ENCODE peak calls at places on chromosomes 6 and 20, in ten cellular contexts. One of them, this sample, is unnamed.

GRCh38 chr6:36659271-36659670 is 19.2 kb upstream of the CDKN1A start:
- DNase-seq in hypothalamus: no peak
- DNase-seq in iris pigment epithelial cell: no peak
- DNase-seq in GM12865: no peak
- DNase-seq in body of pancreas: no peak
- DNase-seq in Calu3: no peak
- DNase-seq in NCI-H1417: no peak
- DNase-seq in GM23248: peak
- DNase-seq in GM20000: no peak
- DNase-seq in hepatocyte: peak
- DNase-seq in this sample: no peak

GRCh38 chr6:45502446-45502845 is 124.7 kb upstream of the SUPT3H start:
- DNase-seq in Calu3: no peak
- DNase-seq in NCI-H1417: no peak
- DNase-seq in GM23248: no peak
- DNase-seq in GM20000: no peak
- DNase-seq in hepatocyte: no peak
- DNase-seq in hypothalamus: no peak
- DNase-seq in iris pigment epithelial cell: no peak
- DNase-seq in body of pancreas: no peak
- DNase-seq in GM12865: no peak
- DNase-seq in this sample: no peak

GRCh38 chr6:24766685-24767462 is 7.9 kb upstream of the GMNN start:
- DNase-seq in hepatocyte: peak
- DNase-seq in body of pancreas: no peak
- DNase-seq in GM20000: peak
- DNase-seq in Calu3: no peak
- DNase-seq in GM23248: peak
- DNase-seq in GM12865: peak
- DNase-seq in iris pigment epithelial cell: peak
- DNase-seq in NCI-H1417: peak
- DNase-seq in hypothalamus: no peak
- DNase-seq in this sample: no peak

GRCh38 chr6:163281661-163282060 is 132.9 kb upstream of the QKI start:
- DNase-seq in GM12865: no peak
- DNase-seq in hypothalamus: no peak
- DNase-seq in GM23248: no peak
- DNase-seq in hepatocyte: no peak
- DNase-seq in GM20000: no peak
- DNase-seq in Calu3: no peak
- DNase-seq in body of pancreas: no peak
- DNase-seq in NCI-H1417: no peak
- DNase-seq in iris pigment epithelial cell: no peak
- DNase-seq in this sample: no peak

GRCh38 chr6:89081129-89081422 is 525 bp downstream of the PNRC1 start:
- DNase-seq in iris pigment epithelial cell: no peak
- DNase-seq in GM20000: no peak
- DNase-seq in GM12865: no peak
- DNase-seq in GM23248: no peak
- DNase-seq in hypothalamus: no peak
- DNase-seq in NCI-H1417: no peak
- DNase-seq in body of pancreas: no peak
- DNase-seq in Calu3: no peak
- DNase-seq in hepatocyte: no peak
- DNase-seq in this sample: no peak

GRCh38 chr6:16392010-16392409 is 153.6 kb downstream of the GMPR start:
- DNase-seq in Calu3: no peak
- DNase-seq in GM12865: no peak
- DNase-seq in hypothalamus: peak
- DNase-seq in hepatocyte: no peak
- DNase-seq in GM23248: no peak
- DNase-seq in body of pancreas: no peak
- DNase-seq in GM20000: no peak
- DNase-seq in iris pigment epithelial cell: no peak
- DNase-seq in NCI-H1417: no peak
- DNase-seq in this sample: no peak

GRCh38 chr20:1423625-1424106 is 30.8 kb upstream of the FKBP1A start:
- DNase-seq in GM23248: peak
- DNase-seq in hypothalamus: peak
- DNase-seq in GM20000: no peak
- DNase-seq in NCI-H1417: peak
- DNase-seq in GM12865: peak
- DNase-seq in hepatocyte: peak
- DNase-seq in body of pancreas: peak
- DNase-seq in iris pigment epithelial cell: peak
- DNase-seq in Calu3: peak
- DNase-seq in this sample: peak

GRCh38 chr6:134093007-134093573 is 40.7 kb upstream of the SLC2A12 start:
- DNase-seq in GM12865: peak
- DNase-seq in Calu3: no peak
- DNase-seq in GM20000: no peak
- DNase-seq in NCI-H1417: no peak
- DNase-seq in body of pancreas: no peak
- DNase-seq in hepatocyte: no peak
- DNase-seq in hypothalamus: no peak
- DNase-seq in GM23248: no peak
- DNase-seq in iris pigment epithelial cell: no peak
- DNase-seq in this sample: no peak

GRCh38 chr20:1875762-1876161 is 19.4 kb upstream of the SIRPA start:
- DNase-seq in Calu3: no peak
- DNase-seq in NCI-H1417: no peak
- DNase-seq in GM12865: no peak
- DNase-seq in GM23248: no peak
- DNase-seq in GM20000: no peak
- DNase-seq in body of pancreas: no peak
- DNase-seq in iris pigment epithelial cell: no peak
- DNase-seq in hypothalamus: no peak
- DNase-seq in hepatocyte: no peak
- DNase-seq in this sample: no peak

GRCh38 chr6:145139451-145139850 is 595.9 kb downstream of the EPM2A start:
- DNase-seq in GM23248: peak
- DNase-seq in hepatocyte: peak
- DNase-seq in iris pigment epithelial cell: peak
- DNase-seq in hypothalamus: no peak
- DNase-seq in NCI-H1417: no peak
- DNase-seq in GM20000: no peak
- DNase-seq in GM12865: no peak
- DNase-seq in body of pancreas: no peak
- DNase-seq in Calu3: no peak
- DNase-seq in this sample: no peak

GRCh38 chr6:70398783-70399730 is 14.3 kb upstream of the FAM135A start:
- DNase-seq in hypothalamus: no peak
- DNase-seq in iris pigment epithelial cell: peak
- DNase-seq in Calu3: peak
- DNase-seq in NCI-H1417: no peak
- DNase-seq in body of pancreas: peak
- DNase-seq in GM12865: no peak
- DNase-seq in hepatocyte: peak
- DNase-seq in GM20000: no peak
- DNase-seq in GM23248: peak
- DNase-seq in this sample: peak

GRCh38 chr20:18466894-18467678 is at the start of the genes DZANK1 and POLR3F:
- DNase-seq in GM12865: peak
- DNase-seq in hypothalamus: peak
- DNase-seq in body of pancreas: peak
- DNase-seq in hepatocyte: peak
- DNase-seq in GM23248: peak
- DNase-seq in iris pigment epithelial cell: peak
- DNase-seq in NCI-H1417: peak
- DNase-seq in GM20000: peak
- DNase-seq in Calu3: peak
- DNase-seq in this sample: peak

GRCh38 chr20:50379049-50379990 is 130.9 kb upstream of the PTPN1 start:
- DNase-seq in body of pancreas: peak
- DNase-seq in GM23248: peak
- DNase-seq in GM12865: no peak
- DNase-seq in NCI-H1417: no peak
- DNase-seq in Calu3: peak
- DNase-seq in hypothalamus: no peak
- DNase-seq in iris pigment epithelial cell: peak
- DNase-seq in GM20000: no peak
- DNase-seq in hepatocyte: peak
- DNase-seq in this sample: peak

GRCh38 chr6:52415333-52415732 is 4.8 kb upstream of the EFHC1 start:
- DNase-seq in iris pigment epithelial cell: no peak
- DNase-seq in GM20000: no peak
- DNase-seq in NCI-H1417: no peak
- DNase-seq in GM23248: no peak
- DNase-seq in GM12865: peak
- DNase-seq in Calu3: no peak
- DNase-seq in hepatocyte: no peak
- DNase-seq in body of pancreas: no peak
- DNase-seq in hypothalamus: no peak
- DNase-seq in this sample: no peak

GRCh38 chr6:140043357-140043756 is 668.9 kb upstream of the CITED2 start:
- DNase-seq in GM20000: no peak
- DNase-seq in GM12865: no peak
- DNase-seq in hepatocyte: peak
- DNase-seq in NCI-H1417: no peak
- DNase-seq in body of pancreas: no peak
- DNase-seq in hypothalamus: no peak
- DNase-seq in iris pigment epithelial cell: peak
- DNase-seq in Calu3: no peak
- DNase-seq in GM23248: peak
- DNase-seq in this sample: no peak

GRCh38 chr6:130424704-130425103 is 58.9 kb downstream of the TMEM200A start:
- DNase-seq in GM23248: no peak
- DNase-seq in iris pigment epithelial cell: no peak
- DNase-seq in GM20000: no peak
- DNase-seq in NCI-H1417: no peak
- DNase-seq in Calu3: no peak
- DNase-seq in hypothalamus: no peak
- DNase-seq in body of pancreas: no peak
- DNase-seq in GM12865: no peak
- DNase-seq in hepatocyte: no peak
- DNase-seq in this sample: no peak

GRCh38 chr20:57524511-57525176 is at the start of gene CTCFL:
- DNase-seq in hepatocyte: no peak
- DNase-seq in GM23248: no peak
- DNase-seq in iris pigment epithelial cell: no peak
- DNase-seq in NCI-H1417: no peak
- DNase-seq in hypothalamus: no peak
- DNase-seq in body of pancreas: no peak
- DNase-seq in GM20000: no peak
- DNase-seq in Calu3: no peak
- DNase-seq in GM12865: no peak
- DNase-seq in this sample: no peak

GRCh38 chr6:32082951-32083350 is 26.2 kb downstream of the TNXB start:
- DNase-seq in GM23248: peak
- DNase-seq in GM20000: no peak
- DNase-seq in GM12865: no peak
- DNase-seq in NCI-H1417: no peak
- DNase-seq in body of pancreas: no peak
- DNase-seq in iris pigment epithelial cell: peak
- DNase-seq in hepatocyte: no peak
- DNase-seq in hypothalamus: no peak
- DNase-seq in Calu3: no peak
- DNase-seq in this sample: peak

GRCh38 chr6:53361549-53362031 is 12.8 kb upstream of the ELOVL5 start:
- DNase-seq in hepatocyte: no peak
- DNase-seq in Calu3: no peak
- DNase-seq in body of pancreas: peak
- DNase-seq in hypothalamus: peak
- DNase-seq in GM12865: peak
- DNase-seq in GM20000: peak
- DNase-seq in NCI-H1417: no peak
- DNase-seq in GM23248: peak
- DNase-seq in iris pigment epithelial cell: peak
- DNase-seq in this sample: peak

GRCh38 chr6:18203786-18204185 is 48.6 kb downstream of the KDM1B start:
- DNase-seq in GM12865: no peak
- DNase-seq in hypothalamus: no peak
- DNase-seq in body of pancreas: no peak
- DNase-seq in iris pigment epithelial cell: peak
- DNase-seq in GM20000: no peak
- DNase-seq in GM23248: no peak
- DNase-seq in hepatocyte: no peak
- DNase-seq in NCI-H1417: no peak
- DNase-seq in Calu3: no peak
- DNase-seq in this sample: no peak

GRCh38 chr20:62764156-62764935 is 31.9 kb upstream of the MRGBP start:
- DNase-seq in body of pancreas: no peak
- DNase-seq in NCI-H1417: no peak
- DNase-seq in GM23248: no peak
- DNase-seq in GM20000: no peak
- DNase-seq in hepatocyte: no peak
- DNase-seq in GM12865: no peak
- DNase-seq in iris pigment epithelial cell: no peak
- DNase-seq in Calu3: no peak
- DNase-seq in hypothalamus: no peak
- DNase-seq in this sample: no peak

GRCh38 chr6:170192905-170193304 is 98.0 kb downstream of the DLL1 start:
- DNase-seq in hypothalamus: no peak
- DNase-seq in body of pancreas: no peak
- DNase-seq in Calu3: no peak
- DNase-seq in iris pigment epithelial cell: no peak
- DNase-seq in NCI-H1417: no peak
- DNase-seq in GM12865: no peak
- DNase-seq in GM23248: no peak
- DNase-seq in GM20000: no peak
- DNase-seq in hepatocyte: no peak
- DNase-seq in this sample: no peak

GRCh38 chr6:133205304-133205703 is 35.9 kb upstream of the EYA4 start:
- DNase-seq in hepatocyte: no peak
- DNase-seq in GM12865: no peak
- DNase-seq in iris pigment epithelial cell: no peak
- DNase-seq in Calu3: no peak
- DNase-seq in hypothalamus: no peak
- DNase-seq in GM20000: no peak
- DNase-seq in body of pancreas: no peak
- DNase-seq in GM23248: no peak
- DNase-seq in NCI-H1417: no peak
- DNase-seq in this sample: no peak

GRCh38 chr6:1016329-1017302 is 295.3 kb upstream of the FOXQ1 start:
- DNase-seq in Calu3: no peak
- DNase-seq in hypothalamus: no peak
- DNase-seq in hepatocyte: no peak
- DNase-seq in GM12865: no peak
- DNase-seq in GM23248: no peak
- DNase-seq in iris pigment epithelial cell: no peak
- DNase-seq in body of pancreas: peak
- DNase-seq in NCI-H1417: no peak
- DNase-seq in GM20000: no peak
- DNase-seq in this sample: no peak

GRCh38 chr6:140915001-140915950 is 1217.4 kb upstream of the GJE1 start:
- DNase-seq in GM23248: no peak
- DNase-seq in NCI-H1417: peak
- DNase-seq in hypothalamus: no peak
- DNase-seq in GM20000: no peak
- DNase-seq in body of pancreas: no peak
- DNase-seq in GM12865: no peak
- DNase-seq in Calu3: no peak
- DNase-seq in iris pigment epithelial cell: no peak
- DNase-seq in hepatocyte: no peak
- DNase-seq in this sample: no peak

GRCh38 chr20:30912006-30912660 is 345.3 kb upstream of the DEFB115 start:
- DNase-seq in NCI-H1417: no peak
- DNase-seq in Calu3: no peak
- DNase-seq in body of pancreas: no peak
- DNase-seq in iris pigment epithelial cell: no peak
- DNase-seq in hepatocyte: no peak
- DNase-seq in GM12865: no peak
- DNase-seq in GM20000: no peak
- DNase-seq in GM23248: peak
- DNase-seq in hypothalamus: no peak
- DNase-seq in this sample: no peak

GRCh38 chr6:3398165-3398562 is 58.7 kb downstream of the SLC22A23 start:
- DNase-seq in body of pancreas: no peak
- DNase-seq in NCI-H1417: no peak
- DNase-seq in GM12865: no peak
- DNase-seq in GM20000: no peak
- DNase-seq in hypothalamus: peak
- DNase-seq in Calu3: no peak
- DNase-seq in iris pigment epithelial cell: no peak
- DNase-seq in hepatocyte: no peak
- DNase-seq in GM23248: no peak
- DNase-seq in this sample: no peak

GRCh38 chr20:41136336-41136694 is 1.0 kb upstream of the PLCG1 start:
- DNase-seq in GM12865: no peak
- DNase-seq in Calu3: no peak
- DNase-seq in GM20000: no peak
- DNase-seq in GM23248: no peak
- DNase-seq in hepatocyte: no peak
- DNase-seq in body of pancreas: no peak
- DNase-seq in iris pigment epithelial cell: no peak
- DNase-seq in hypothalamus: no peak
- DNase-seq in NCI-H1417: no peak
- DNase-seq in this sample: no peak